ENCODE peak calls at places on chromosome 7, in eight cellular contexts. Y, Q, V, N, E, A, U and B are unnamed samples.

GRCh38 chr7:56537477-56537876 is 421.3 kb upstream of the NUPR2 start:
- DNase-seq in N (no peak), A (no peak), Y (peak; percentile 25), V (no peak), E (no peak), Q (no peak), U (no peak), B (no peak)

GRCh38 chr7:94420321-94420720 is 25.6 kb downstream of the COL1A2 start:
- DNase-seq in V (no peak), U (no peak), E (no peak), N (no peak), A (no peak), Q (no peak), Y (no peak), B (no peak)

GRCh38 chr7:114047889-114048288 is 129.1 kb upstream of the PPP1R3A start:
- DNase-seq in N (no peak), U (no peak), E (no peak), Q (no peak), Y (no peak), V (no peak), A (no peak), B (no peak)

GRCh38 chr7:26375604-26376207 is 84.0 kb downstream of the SNX10 start:
- DNase-seq in Y (no peak), V (no peak), U (no peak), E (no peak), Q (no peak), A (no peak), N (peak; percentile 37), B (no peak)

GRCh38 chr7:27179503-27180430 is 5.3 kb downstream of the HOXA11 start:
- DNase-seq in E (peak; percentile 90), N (peak; percentile 63), Y (peak; percentile 78), A (no peak), V (no peak), Q (no peak), U (no peak), B (no peak)

GRCh38 chr7:37359662-37360444 is 88.8 kb downstream of the ELMO1 start:
- DNase-seq in A (no peak), Y (no peak), E (no peak), V (no peak), N (peak; percentile 13), Q (no peak), U (no peak), B (no peak)

GRCh38 chr7:156650042-156650441 is 9.5 kb downstream of the RNF32 start:
- DNase-seq in A (no peak), U (no peak), E (no peak), V (no peak), N (no peak), Y (peak; percentile 38), Q (no peak), B (no peak)

GRCh38 chr7:41027428-41028115 is 675.3 kb downstream of the INHBA start:
- DNase-seq in U (no peak), E (no peak), A (no peak), Q (no peak), Y (no peak), N (no peak), V (no peak), B (no peak)

GRCh38 chr7:94421711-94422110 is 27.0 kb downstream of the COL1A2 start:
- DNase-seq in N (no peak), Q (no peak), E (no peak), U (no peak), A (no peak), V (no peak), Y (no peak), B (no peak)

GRCh38 chr7:98641646-98642489 is 24.8 kb downstream of the NPTX2 start:
- DNase-seq in Y (no peak), Q (no peak), E (no peak), V (no peak), A (no peak), U (no peak), N (no peak), B (no peak)

DNA sequence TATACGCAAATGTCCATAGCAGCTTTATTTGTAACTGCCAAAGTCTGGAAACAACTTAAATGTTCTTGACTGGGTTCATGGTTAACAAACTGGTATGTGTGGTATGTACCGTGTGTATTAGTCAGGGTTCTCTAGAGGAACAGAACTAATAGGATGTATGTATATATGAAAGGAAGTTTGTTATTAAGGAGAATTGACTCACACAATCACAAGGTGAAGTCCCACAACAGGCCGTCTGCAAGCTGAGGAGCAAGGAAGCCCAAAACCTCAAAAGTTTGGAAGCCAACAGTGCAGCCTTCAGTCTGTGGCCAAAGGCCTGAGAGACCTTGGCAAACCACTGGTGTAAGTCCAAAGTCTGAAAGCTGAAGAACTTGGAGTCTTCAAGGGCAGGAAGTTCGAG is 66.8 kb downstream of the TMEM168 start:
- DNase-seq in A (no peak), E (no peak), V (no peak), U (no peak), Q (peak; percentile 9), N (no peak), Y (no peak), B (no peak)
- H3K4me3 ChIP-seq in A (no peak overlapping the region), E (no peak overlapping the region), V (no peak overlapping the region), U (no peak overlapping the region), Q (no peak overlapping the region), N (no peak overlapping the region), Y (no peak overlapping the region), B (no peak overlapping the region)

DNA sequence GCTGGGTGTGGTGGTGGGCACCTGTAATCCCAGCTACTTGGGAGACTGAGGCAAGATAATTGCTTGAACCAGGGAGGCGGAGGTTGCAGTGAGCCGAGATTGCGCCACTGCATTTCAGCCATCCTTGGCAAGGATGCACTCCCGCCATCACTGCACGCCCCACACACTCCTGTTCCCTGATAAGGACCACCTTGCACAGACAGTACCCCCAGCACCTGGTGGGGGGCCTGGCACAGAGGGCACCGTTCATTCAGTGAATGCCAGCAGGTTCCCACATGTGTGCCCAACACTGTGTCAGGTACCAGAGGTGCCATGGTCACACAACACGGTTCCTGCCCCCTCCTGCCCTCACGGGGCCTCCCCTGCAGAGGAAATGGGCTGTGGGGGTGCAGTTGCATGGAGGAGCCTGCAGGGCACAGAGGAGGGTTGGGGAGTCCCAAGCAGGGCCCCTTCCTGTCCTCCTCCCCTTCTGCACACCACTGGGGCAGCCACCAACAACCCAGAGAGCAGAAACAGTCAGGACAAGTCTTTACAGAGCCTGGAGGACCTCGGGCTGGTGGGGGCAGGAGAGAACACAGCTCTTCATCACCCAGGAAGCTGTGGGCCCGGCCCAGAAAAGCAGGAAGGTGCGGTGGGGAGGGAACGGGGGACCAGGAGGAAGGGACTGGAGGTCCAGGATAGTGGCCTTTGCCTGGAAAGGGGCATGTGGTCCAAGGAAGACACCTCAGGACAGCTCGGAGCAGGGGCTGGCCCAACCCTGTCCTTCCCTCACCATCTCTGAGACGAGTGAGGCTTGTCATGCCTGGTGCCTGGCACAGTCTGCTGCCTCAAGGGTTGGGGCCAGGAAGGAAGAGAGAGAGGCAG is 7.1 kb downstream of the CRYGN start:
- DNase-seq in Q (no peak), V (peak; percentile 17), N (no peak), U (no peak), A (peak; percentile 23), E (no peak), Y (no peak), B (no peak)
- TF ChIP-seq CTCF in Q (peak; percentile 27), V (no peak), N (peak; percentile 5), U (no peak), A (peak; percentile 44), E (no peak), Y (no peak), B (no peak)

GRCh38 chr7:131066635-131067034 is 261.0 kb upstream of the MKLN1 start:
- DNase-seq in U (no peak), A (no peak), V (no peak), Q (no peak), E (no peak), Y (no peak), N (no peak), B (no peak)

GRCh38 chr7:131068604-131069021 is 259.1 kb upstream of the MKLN1 start:
- DNase-seq in Y (no peak), V (no peak), U (no peak), Q (no peak), N (no peak), A (no peak), E (no peak), B (no peak)

GRCh38 chr7:131071786-131072504 is 255.7 kb upstream of the MKLN1 start:
- DNase-seq in Y (no peak), Q (no peak), V (peak; percentile 48), A (no peak), U (no peak), N (no peak), E (peak; percentile 62), B (no peak)

GRCh38 chr7:131072505-131073091 is 255.1 kb upstream of the MKLN1 start:
- DNase-seq in Q (no peak), V (no peak), A (no peak), N (peak; percentile 56), U (no peak), E (no peak), Y (no peak), B (no peak)

DNA sequence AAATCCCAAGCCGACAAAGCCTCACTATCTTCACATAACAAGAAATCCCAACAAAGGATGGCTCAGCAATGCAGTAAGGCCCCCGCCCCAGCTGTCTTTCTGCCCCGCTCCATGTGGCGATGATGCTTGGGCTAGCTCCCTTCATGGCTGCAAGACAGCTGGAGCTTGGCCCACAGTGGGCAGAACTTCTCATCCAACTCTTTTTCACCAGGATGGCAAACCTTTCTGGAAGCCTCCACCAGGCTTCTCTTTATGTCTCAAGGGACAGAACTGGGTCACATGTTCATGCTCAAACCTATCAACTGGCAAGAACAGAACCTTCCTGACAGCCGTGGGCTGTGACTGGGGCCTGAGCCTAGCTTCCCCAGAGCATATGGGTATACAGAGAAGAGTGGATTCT is 260.5 kb upstream of the MKLN1 start:
- DNase-seq in E (no peak), V (no peak), U (no peak), Y (no peak), Q (no peak), N (no peak), A (no peak), B (no peak)
- H3K4me1 ChIP-seq in E (peaks cover 6% of the 10 kb centered on the region), V (peaks cover 3% of the 10 kb centered on the region), U (peaks cover 58% of the 10 kb centered on the region), Y (peaks cover 16% of the 10 kb centered on the region), Q (no peaks in the 10 kb centered on the region), N (no peaks in the 10 kb centered on the region), A (peaks cover 57% of the 10 kb centered on the region), B (peaks cover 43% of the 10 kb centered on the region)

GRCh38 chr7:149097088-149097487 is 6.6 kb upstream of the ZNF786 start:
- DNase-seq in A (no peak), Q (no peak), E (no peak), N (peak; percentile 18), V (no peak), U (no peak), Y (no peak), B (no peak)

GRCh38 chr7:149090397-149091195 is at the start of gene ZNF786:
- DNase-seq in E (peak; percentile 94), A (peak; percentile 86), V (peak; percentile 95), U (peak; percentile 50), Q (peak; percentile 33), Y (peak; percentile 86), N (peak; percentile 94), B (peak; percentile 54)

GRCh38 chr7:149087366-149087765 is 3.2 kb downstream of the ZNF786 start:
- DNase-seq in A (no peak), E (no peak), Y (no peak), V (no peak), Q (no peak), N (no peak), U (no peak), B (no peak)

GRCh38 chr7:149099058-149099457 is 8.5 kb upstream of the ZNF786 start:
- DNase-seq in U (no peak), A (no peak), V (no peak), E (no peak), N (no peak), Q (no peak), Y (no peak), B (no peak)

DNA sequence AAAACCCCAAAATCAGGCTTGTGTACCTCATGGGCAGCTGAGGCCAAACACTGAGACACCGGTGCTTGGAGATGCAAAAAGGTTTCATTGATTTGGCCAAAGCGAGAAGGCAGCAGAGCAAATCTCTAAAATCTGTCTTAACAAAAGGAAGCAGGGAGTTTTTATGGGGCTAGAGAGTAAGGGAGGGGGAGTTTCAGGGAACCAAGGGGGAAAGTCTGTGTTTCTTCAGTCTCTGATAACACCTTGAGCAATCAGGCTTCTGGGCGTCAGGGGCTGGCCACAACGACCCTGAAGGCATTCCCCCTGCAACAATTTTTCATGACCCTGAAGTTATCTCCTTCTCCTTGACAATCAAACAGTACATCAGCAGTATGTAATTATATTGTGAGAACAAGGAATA is 2.7 kb upstream of the ZNF786 start:
- DNase-seq in U (no peak), Q (no peak), V (no peak), A (no peak), E (no peak), Y (no peak), N (no peak), B (no peak)
- H3K4me3 ChIP-seq in U (no peak overlapping the region), Q (no peak overlapping the region), V (no peak overlapping the region), A (no peak overlapping the region), E (no peak overlapping the region), Y (no peak overlapping the region), N (no peak overlapping the region), B (no peak overlapping the region)